ENCODE peak calls at places on chromosomes 2 and 18, in four cellular contexts. Q is body of pancreas, Z is IMR-90, Y is gastrocnemius medialis. K is an unnamed sample.
A peak's percentile ranks its signal among the peaks of the same experiment; 100 is the strongest.

GRCh38 chr2:155958834-155959233 is 373.7 kb downstream of the NR4A2 start:
- DNase-seq in Q (no peak), Z (no peak), Y (no peak), K (no peak)

GRCh38 chr18:50630895-50631294 is 71.0 kb downstream of the MAPK4 start:
- DNase-seq in Y (no peak), Q (no peak), Z (no peak), K (no peak)

GRCh38 chr2:28454016-28454930 is 41.6 kb upstream of the PLB1 start:
- DNase-seq in Z (peak; percentile 45), Q (no peak), Y (no peak), K (no peak)

GRCh38 chr2:42414158-42414557 is 53.1 kb upstream of the COX7A2L start:
- DNase-seq in Q (no peak), Y (no peak), Z (no peak), K (no peak)

GRCh38 chr18:5543036-5543671 is 643 bp downstream of the EPB41L3 start:
- DNase-seq in Z (no peak), Q (peak; percentile 15), Y (no peak), K (no peak)

GRCh38 chr2:10863837-10864236 is 47.9 kb upstream of the KCNF1 start:
- DNase-seq in Y (no peak), Q (no peak), Z (peak; percentile 44), K (no peak)

GRCh38 chr2:96251721-96252292 is 14.0 kb downstream of the TMEM127 start:
- DNase-seq in Z (peak; percentile 97), Y (peak; percentile 90), Q (peak; percentile 37), K (peak; percentile 82)

GRCh38 chr2:223989206-223989859 is 32.1 kb downstream of the MRPL44 start:
- DNase-seq in Q (peak; percentile 45), Y (no peak), Z (no peak), K (no peak)

GRCh38 chr2:86622878-86623548 is 652 bp downstream of the RNF103 start:
- DNase-seq in Z (no peak), Y (peak; percentile 35), Q (peak; percentile 61), K (peak; percentile 74)

GRCh38 chr2:40654346-40654745 is 202.5 kb upstream of the SLC8A1 start:
- DNase-seq in Y (no peak), Z (no peak), Q (no peak), K (no peak)

GRCh38 chr2:144489315-144489920 is 30.5 kb downstream of the ZEB2 start:
- DNase-seq in Q (no peak), Y (no peak), Z (no peak), K (no peak)

GRCh38 chr2:234463626-234464290 is 33.1 kb downstream of the ARL4C start:
- DNase-seq in Y (no peak), Q (no peak), Z (peak; percentile 76), K (no peak)

GRCh38 chr2:183105402-183106134 is 18.7 kb upstream of the NUP35 start:
- DNase-seq in Z (peak; percentile 47), Y (no peak), Q (no peak), K (no peak)

GRCh38 chr2:15937882-15938802 is 2.2 kb upstream of the MYCN start:
- DNase-seq in Z (no peak), Q (no peak), Y (no peak), K (no peak)

GRCh38 chr2:231300020-231300721 is 95.3 kb upstream of the B3GNT7 start:
- DNase-seq in Y (no peak), Z (no peak), Q (peak; percentile 46), K (no peak)

GRCh38 chr2:16093639-16094447 is 153.5 kb downstream of the MYCN start:
- DNase-seq in Q (no peak), Z (no peak), Y (no peak), K (no peak)

GRCh38 chr2:149877913-149878312 is 290.3 kb upstream of the MMADHC start:
- DNase-seq in Y (no peak), Q (no peak), Z (peak; percentile 41), K (no peak)

DNA sequence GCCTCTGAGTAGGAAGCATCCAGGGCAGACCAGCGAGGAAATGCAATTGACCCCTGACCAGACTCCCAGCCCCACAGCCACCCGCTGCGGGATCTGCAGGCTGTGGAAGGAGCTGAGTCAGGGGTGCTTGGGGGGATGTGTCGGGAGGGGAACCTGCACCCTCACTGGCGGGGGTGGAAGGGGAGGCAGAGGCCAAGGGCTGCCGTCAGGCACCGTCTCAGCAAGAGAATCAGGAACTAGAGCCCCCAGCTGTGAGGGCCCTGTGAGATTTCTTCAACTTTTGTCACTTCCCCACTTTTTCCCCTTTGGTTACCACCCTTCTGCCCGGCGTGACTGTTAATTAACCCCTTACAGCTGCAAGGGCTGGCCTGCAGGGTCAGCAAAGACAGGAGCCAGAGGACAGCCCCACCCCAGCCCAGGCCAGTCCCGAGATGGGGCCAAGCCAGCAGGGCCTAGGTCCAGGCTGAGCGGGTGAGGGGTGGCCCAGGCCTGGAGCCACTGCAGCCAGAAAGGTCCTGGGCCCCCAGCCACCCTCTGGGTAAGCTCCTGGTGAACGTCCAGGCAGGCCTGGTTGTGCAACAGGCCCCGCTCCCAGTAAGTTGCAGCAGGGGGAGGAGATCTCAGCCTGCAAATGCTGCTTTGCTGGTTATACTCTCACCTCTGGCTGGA is 147.0 kb upstream of the ID2 start:
- DNase-seq in Z (peak; percentile 33), Q (no peak), Y (peak; percentile 24), K (peak; percentile 65)
- TF ChIP-seq POLR2A in Z (no peak), Q (no peak), Y (no peak), K (peak; percentile 5)

DNA sequence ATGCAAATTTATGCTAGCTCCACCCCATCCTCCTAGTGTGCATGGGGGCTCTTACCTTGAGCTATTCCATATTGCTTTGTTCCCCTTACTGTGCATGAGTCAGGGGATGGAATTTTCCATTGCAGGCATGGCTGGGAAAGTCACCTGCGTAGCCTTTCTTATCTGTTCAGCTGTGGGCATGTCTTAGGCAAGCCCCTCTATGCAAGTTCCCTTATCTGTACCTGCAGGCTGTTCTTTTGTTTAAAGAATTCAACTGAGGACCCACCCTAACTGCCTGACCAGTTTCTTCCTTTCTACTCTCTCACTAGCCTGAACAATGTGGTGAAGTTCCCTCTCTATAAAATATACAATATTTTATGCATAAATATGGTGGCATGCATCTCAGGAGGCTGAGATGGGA is 54.2 kb upstream of the CDCA7 start:
- DNase-seq in Y (no peak), Q (no peak), Z (no peak), K (no peak)
- H3K9me3 ChIP-seq in Y (no peaks in the 10 kb centered on the region), Q (peaks cover 16% of the 10 kb centered on the region), Z (peaks cover 24% of the 10 kb centered on the region), K (peaks cover 14% of the 10 kb centered on the region)

DNA sequence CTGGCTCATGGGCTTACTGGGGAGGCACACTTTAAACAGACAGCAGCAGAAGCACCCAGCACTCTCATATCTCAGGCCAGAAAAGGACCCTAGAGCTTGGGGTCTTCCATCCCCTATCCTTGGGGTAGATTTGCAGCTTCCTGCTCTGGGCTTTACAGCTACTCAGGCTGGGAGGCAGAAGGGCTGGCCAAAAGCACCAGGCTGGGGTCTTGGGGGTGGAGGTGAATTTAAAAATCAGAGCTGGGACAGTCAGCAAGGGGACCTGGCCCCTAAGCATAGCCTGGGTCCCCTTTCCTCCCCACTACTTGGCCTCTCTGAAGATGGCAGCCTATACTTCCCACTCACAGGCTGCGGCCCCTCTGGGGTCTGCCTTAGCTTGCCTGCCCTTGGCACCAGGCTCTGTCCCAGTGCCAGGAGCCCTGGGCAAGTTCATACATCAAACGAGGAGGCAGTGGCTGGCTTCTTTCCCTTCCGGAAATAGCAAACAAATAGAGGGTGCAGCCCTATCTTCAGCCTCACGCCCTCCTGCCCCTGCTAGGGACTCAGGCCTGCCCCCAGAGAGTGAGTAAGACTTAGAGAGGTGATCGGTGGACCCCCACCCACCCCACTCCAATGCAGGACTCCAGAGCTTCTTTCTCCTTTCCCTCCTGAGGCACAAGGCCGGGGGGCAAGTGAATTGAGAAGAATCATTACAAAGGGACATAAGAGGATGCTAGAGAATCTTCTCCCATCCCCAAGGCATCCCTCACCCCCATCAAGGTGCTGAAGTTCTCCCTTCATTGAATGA is 26.0 kb upstream of the TNS1 start:
- DNase-seq in Y (no peak), Q (no peak), Z (no peak), K (peak; percentile 61)
- H3K4me1 ChIP-seq in Y (peaks cover 42% of the 10 kb centered on the region), Q (peaks cover 36% of the 10 kb centered on the region), Z (peaks cover 6% of the 10 kb centered on the region), K (peaks cover 29% of the 10 kb centered on the region)

DNA sequence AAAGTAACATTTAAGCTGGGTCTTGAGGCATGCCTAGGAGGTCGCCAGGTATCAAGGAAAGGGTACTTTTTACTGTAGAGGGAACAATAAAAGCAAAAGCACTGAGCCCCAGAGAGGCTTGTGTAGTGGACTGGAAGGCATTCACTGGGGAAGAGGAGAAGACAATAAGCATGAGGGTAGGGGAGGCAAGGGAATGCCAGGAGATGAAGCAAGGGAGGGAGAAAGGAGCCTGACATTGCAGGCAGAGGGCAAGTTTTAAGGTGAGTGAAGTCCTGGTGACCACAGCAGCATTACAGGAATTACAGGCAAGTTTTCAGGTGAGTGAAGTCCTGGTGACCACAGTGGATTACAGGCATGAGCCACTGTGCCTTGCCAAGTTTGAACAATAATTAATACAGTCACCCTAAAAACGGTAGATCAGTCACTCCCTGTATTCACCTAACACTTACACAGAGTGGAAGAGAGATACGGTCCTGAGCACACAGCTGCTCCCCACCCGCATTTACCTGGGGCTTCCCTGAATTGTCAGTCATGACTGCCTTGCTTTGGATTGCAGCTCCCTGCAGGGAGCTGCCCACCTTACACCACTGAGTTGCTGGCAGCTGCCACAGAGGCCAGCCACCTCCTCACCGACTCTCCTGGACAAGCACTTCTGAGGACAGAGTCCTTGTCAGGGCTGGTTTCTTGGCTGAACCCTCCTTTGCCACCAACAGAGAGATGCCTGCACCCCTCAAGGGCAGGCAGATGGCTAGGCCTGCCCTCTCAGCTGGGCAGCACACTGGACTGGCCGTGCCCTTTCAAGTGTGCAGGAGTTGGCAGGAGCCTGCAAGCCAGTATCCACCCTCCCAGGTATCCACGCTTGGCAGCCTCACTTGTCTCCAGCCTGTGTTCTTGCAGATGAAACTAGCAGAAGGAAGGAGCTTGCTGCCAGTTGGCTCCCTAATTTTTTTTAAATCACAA is 153.2 kb upstream of the MSH6 start:
- DNase-seq in Y (no peak), Q (no peak), Z (no peak), K (no peak)
- TF ChIP-seq POLR2A in Y (no peak), Q (no peak), Z (no peak), K (no peak)